ENCODE peak calls at places on chromosomes 2 and 18, in seven cellular contexts. G is HL-60, E is RWPE1, O is endothelial cell, U is esophagus muscularis mucosa, B is nephron progenitor cell, Z is esophagus squamous epithelium. N is an unnamed sample.

GRCh38 chr2:101329026-101329425 is 20.5 kb upstream of the RNF149 start:
- DNase-seq in B (no peak), U (no peak), Z (no peak), O (no peak), E (no peak), G (no peak), N (no peak)

GRCh38 chr2:207831569-207832248 is 62.0 kb upstream of the FZD5 start:
- DNase-seq in E (no peak), B (no peak), U (no peak), G (no peak), Z (no peak), O (no peak), N (no peak)

GRCh38 chr2:37625781-37626548 is 45.5 kb downstream of the CDC42EP3 start:
- DNase-seq in Z (no peak), G (no peak), O (no peak), U (no peak), E (no peak), B (no peak), N (no peak)

GRCh38 chr2:78035804-78036203 is 513.6 kb upstream of the LRRTM4 start:
- DNase-seq in E (no peak), B (no peak), O (no peak), U (no peak), Z (no peak), G (no peak), N (no peak)

GRCh38 chr2:120109186-120110061 is 96.5 kb downstream of the EPB41L5 start:
- DNase-seq in E (peak; percentile 30), Z (no peak), G (peak; percentile 54), O (no peak), B (no peak), U (no peak), N (no peak)

GRCh38 chr18:3481696-3482210 is 31.8 kb downstream of the TGIF1 start:
- DNase-seq in Z (no peak), B (no peak), O (peak; percentile 39), U (peak; percentile 90), G (no peak), E (peak; percentile 37), N (no peak)

GRCh38 chr2:75565523-75566449 is 5.0 kb upstream of the EVA1A start:
- DNase-seq in Z (no peak), B (no peak), U (no peak), E (no peak), G (no peak), O (no peak), N (no peak)

GRCh38 chr2:22076512-22076911 is 952.7 kb downstream of the TDRD15 start:
- DNase-seq in Z (no peak), G (no peak), U (no peak), O (no peak), E (no peak), B (no peak), N (no peak)

GRCh38 chr2:216985658-216986141 is 125.8 kb upstream of the TNP1 start:
- DNase-seq in O (no peak), B (peak; percentile 29), Z (no peak), G (no peak), U (peak; percentile 79), E (no peak), N (no peak)

GRCh38 chr2:201248288-201248844 is 12.0 kb upstream of the CASP8 start:
- DNase-seq in O (no peak), E (no peak), Z (no peak), G (no peak), U (no peak), B (no peak), N (no peak)

GRCh38 chr18:79509536-79509930 is 113.8 kb downstream of the NFATC1 start:
- DNase-seq in B (no peak), E (no peak), O (no peak), G (no peak), Z (no peak), U (no peak), N (peak; percentile 62)

GRCh38 chr2:227643990-227644551 is 22.5 kb upstream of the SCYGR5 start:
- DNase-seq in O (no peak), E (no peak), G (no peak), U (no peak), B (no peak), Z (no peak), N (no peak)
- TF ChIP-seq CTCF in O (no peak), E (no peak), G (no peak), U (no peak), B (no peak), Z (no peak), N (no peak)

DNA sequence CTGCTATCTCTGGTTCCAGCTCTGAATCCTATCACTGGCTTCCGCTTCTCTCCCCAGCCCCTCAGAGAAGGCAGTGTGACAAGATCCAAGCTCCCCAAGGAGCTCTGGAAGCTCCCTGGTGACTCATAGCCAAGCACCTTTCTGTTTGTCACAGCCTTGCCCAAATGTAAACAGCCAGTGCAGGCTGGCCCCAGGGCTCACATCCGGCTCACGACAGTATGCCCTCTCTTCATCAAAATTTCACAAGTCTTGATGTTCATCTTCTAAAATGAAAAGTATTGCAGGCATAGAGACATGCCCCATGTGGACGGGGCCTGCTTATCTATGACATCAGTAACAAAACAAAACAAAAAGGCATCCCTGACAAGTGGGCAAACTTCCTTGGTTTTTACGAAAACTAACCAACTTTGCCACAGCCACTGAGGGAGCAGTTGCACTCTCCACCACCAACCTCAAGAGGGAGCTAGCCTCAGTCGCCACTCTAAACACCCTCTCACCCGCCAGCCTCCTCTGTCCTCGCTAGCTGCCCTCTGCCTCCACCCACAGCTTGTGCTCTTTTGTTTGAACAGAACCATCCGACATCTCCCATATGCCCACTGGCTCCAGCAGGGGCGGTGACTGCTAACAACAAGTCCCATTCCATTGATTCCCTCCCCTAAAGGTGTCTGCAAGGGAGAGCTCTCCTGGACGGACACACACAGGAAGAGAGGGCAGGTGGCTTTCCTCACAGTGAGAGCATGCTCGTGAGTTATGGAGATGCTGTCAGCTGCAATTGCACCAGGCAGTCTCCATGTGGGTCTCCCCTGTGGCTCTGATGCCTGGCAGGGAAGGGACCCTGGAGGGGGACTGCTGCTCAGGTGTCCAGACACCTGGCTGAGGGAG is 71.0 kb upstream of the DAPL1 start:
- DNase-seq in E (no peak), Z (no peak), G (no peak), B (no peak), O (peak; percentile 38), U (no peak), N (no peak)
- TF ChIP-seq CTCF in E (no peak), Z (peak; percentile 51), G (peak; percentile 2), B (peak; percentile 27), O (peak; percentile 64), U (no peak), N (no peak)

GRCh38 chr18:54949588-54949987 is 9.7 kb downstream of the CCDC68 start:
- DNase-seq in B (no peak), O (no peak), E (no peak), U (peak; percentile 64), Z (no peak), G (no peak), N (no peak)

GRCh38 chr18:54947115-54947514 is 12.1 kb downstream of the CCDC68 start:
- DNase-seq in B (no peak), G (no peak), Z (no peak), U (peak; percentile 57), O (no peak), E (no peak), N (no peak)

GRCh38 chr18:54948350-54948837 is 10.9 kb downstream of the CCDC68 start:
- DNase-seq in G (no peak), U (no peak), Z (no peak), B (no peak), E (no peak), O (no peak), N (no peak)

GRCh38 chr18:54946149-54946581 is 13.1 kb downstream of the CCDC68 start:
- DNase-seq in B (no peak), E (peak; percentile 20), O (no peak), G (no peak), Z (no peak), U (peak; percentile 80), N (no peak)

DNA sequence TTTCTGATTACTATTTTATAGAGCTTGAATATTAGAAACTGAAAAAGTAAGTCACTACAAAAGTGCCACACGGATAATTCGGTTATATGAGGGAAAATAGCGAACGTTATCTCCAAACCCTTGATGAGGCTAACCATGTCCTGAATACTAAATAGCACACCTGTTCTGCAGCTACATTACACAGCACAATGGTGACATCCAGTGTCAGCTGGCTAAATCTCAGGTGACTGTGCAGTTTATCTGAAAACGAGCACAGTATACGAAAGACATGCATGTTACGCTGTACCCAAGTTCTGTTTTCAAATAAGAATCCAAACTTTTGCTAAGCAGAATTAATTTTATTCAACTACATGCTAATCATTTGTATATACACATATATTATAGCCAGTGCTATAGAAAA is 9.0 kb downstream of the CCDC68 start:
- DNase-seq in G (no peak), U (peak; percentile 39), B (no peak), E (no peak), O (no peak), Z (no peak), N (no peak)
- TF ChIP-seq CTCF in G (no peak), U (no peak), B (no peak), E (no peak), O (no peak), Z (no peak), N (no peak)

DNA sequence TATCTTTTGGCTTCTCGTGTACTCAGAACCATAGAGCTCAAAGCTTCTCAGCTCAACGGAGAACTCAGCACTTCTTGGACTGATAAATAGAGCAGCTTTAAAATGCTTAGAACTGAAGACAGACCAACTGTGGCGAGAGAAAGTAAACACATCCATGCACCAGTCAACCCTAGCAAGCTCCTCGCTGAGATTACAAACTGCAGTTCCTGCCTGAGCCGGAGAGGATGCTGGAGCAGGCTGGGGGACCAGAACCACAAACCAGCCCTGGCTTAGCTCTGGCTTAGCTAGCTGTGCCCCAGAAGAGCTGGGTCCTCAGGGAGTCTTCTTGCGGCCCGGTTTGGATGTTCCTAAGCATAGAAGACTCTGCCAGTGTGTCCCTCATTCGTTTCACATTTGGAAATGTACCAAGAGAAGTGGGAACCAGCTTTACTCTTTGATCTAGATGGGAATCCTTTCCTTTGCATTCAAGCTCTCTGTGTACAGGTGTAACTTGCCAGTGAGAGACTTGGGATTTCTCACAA is 5.6 kb downstream of the PAX8 start:
- DNase-seq in Z (no peak), B (peak; percentile 52), G (no peak), E (no peak), U (no peak), O (peak; percentile 57), N (no peak)
- TF ChIP-seq CTCF in Z (no peak), B (peak; percentile 38), G (no peak), E (no peak), U (no peak), O (no peak), N (peak; percentile 45)

GRCh38 chr2:237358721-237359595 is 55.0 kb downstream of the COL6A3 start:
- DNase-seq in U (no peak), B (no peak), G (no peak), Z (no peak), O (no peak), E (no peak), N (no peak)
- TF ChIP-seq CTCF in U (no peak), B (no peak), G (no peak), Z (no peak), O (no peak), E (no peak), N (no peak)

GRCh38 chr2:223247136-223247535 is 195.1 kb downstream of the KCNE4 start:
- DNase-seq in U (no peak), Z (no peak), O (peak; percentile 8), G (peak; percentile 22), B (no peak), E (peak; percentile 36), N (no peak)
- TF ChIP-seq CTCF in U (no peak), Z (peak; percentile 40), O (peak; percentile 18), G (no peak), B (peak; percentile 20), E (peak; percentile 41), N (peak; percentile 53)